ENCODE peak calls at places on chromosome 1, in nine cellular contexts. One of them, this sample, is unnamed.

GRCh38 chr1:50968884-50969610 is 998 bp upstream of the CDKN2C start:
- DNase-seq in trophoblast cell: peak; percentile 9
- DNase-seq in endodermal cell: peak; percentile 77
- DNase-seq in GM23248: peak; percentile 73
- DNase-seq in fibroblast of lung: peak; percentile 45
- DNase-seq in kidney: peak; percentile 85
- DNase-seq in neural progenitor cell: peak; percentile 65
- DNase-seq in colonic mucosa: peak; percentile 60
- DNase-seq in PC-3: peak; percentile 29
- DNase-seq in this sample: peak; percentile 54

GRCh38 chr1:116415200-116415698 is 42.2 kb downstream of the ATP1A1 start:
- DNase-seq in GM23248: no peak
- DNase-seq in PC-3: no peak
- DNase-seq in endodermal cell: peak; percentile 24
- DNase-seq in neural progenitor cell: no peak
- DNase-seq in trophoblast cell: no peak
- DNase-seq in kidney: no peak
- DNase-seq in fibroblast of lung: no peak
- DNase-seq in colonic mucosa: no peak
- DNase-seq in this sample: no peak

GRCh38 chr1:76668046-76668445 is 199.2 kb upstream of the ST6GALNAC5 start:
- DNase-seq in neural progenitor cell: no peak
- DNase-seq in trophoblast cell: no peak
- DNase-seq in endodermal cell: no peak
- DNase-seq in fibroblast of lung: no peak
- DNase-seq in GM23248: no peak
- DNase-seq in PC-3: no peak
- DNase-seq in colonic mucosa: no peak
- DNase-seq in kidney: no peak
- DNase-seq in this sample: no peak

GRCh38 chr1:53409695-53410094 is 49.5 kb upstream of the DMRTB1 start:
- DNase-seq in endodermal cell: peak; percentile 53
- DNase-seq in PC-3: no peak
- DNase-seq in GM23248: no peak
- DNase-seq in kidney: no peak
- DNase-seq in neural progenitor cell: no peak
- DNase-seq in fibroblast of lung: no peak
- DNase-seq in colonic mucosa: no peak
- DNase-seq in trophoblast cell: no peak
- DNase-seq in this sample: no peak

GRCh38 chr1:97170296-97170695 is 448.7 kb downstream of the PTBP2 start:
- DNase-seq in PC-3: no peak
- DNase-seq in colonic mucosa: no peak
- DNase-seq in kidney: no peak
- DNase-seq in fibroblast of lung: no peak
- DNase-seq in endodermal cell: no peak
- DNase-seq in neural progenitor cell: no peak
- DNase-seq in trophoblast cell: no peak
- DNase-seq in GM23248: no peak
- DNase-seq in this sample: no peak

GRCh38 chr1:86924324-86924960 is 10.0 kb downstream of the HS2ST1 start:
- DNase-seq in neural progenitor cell: no peak
- DNase-seq in endodermal cell: no peak
- DNase-seq in PC-3: no peak
- DNase-seq in trophoblast cell: no peak
- DNase-seq in GM23248: no peak
- DNase-seq in colonic mucosa: no peak
- DNase-seq in fibroblast of lung: no peak
- DNase-seq in kidney: no peak
- DNase-seq in this sample: no peak

GRCh38 chr1:10986525-10986890 is 25.9 kb upstream of the TARDBP start:
- DNase-seq in fibroblast of lung: no peak
- DNase-seq in neural progenitor cell: no peak
- DNase-seq in colonic mucosa: no peak
- DNase-seq in kidney: no peak
- DNase-seq in endodermal cell: no peak
- DNase-seq in PC-3: no peak
- DNase-seq in trophoblast cell: no peak
- DNase-seq in GM23248: no peak
- DNase-seq in this sample: no peak

GRCh38 chr1:28064064-28064463 is 24.3 kb downstream of the EYA3 start:
- DNase-seq in endodermal cell: no peak
- DNase-seq in neural progenitor cell: no peak
- DNase-seq in fibroblast of lung: peak; percentile 63
- DNase-seq in kidney: no peak
- DNase-seq in trophoblast cell: no peak
- DNase-seq in PC-3: peak; percentile 67
- DNase-seq in GM23248: peak; percentile 67
- DNase-seq in colonic mucosa: no peak
- DNase-seq in this sample: peak; percentile 47

GRCh38 chr1:180201451-180202200 is 28.4 kb upstream of the LHX4 start:
- DNase-seq in colonic mucosa: no peak
- DNase-seq in endodermal cell: no peak
- DNase-seq in trophoblast cell: peak; percentile 77
- DNase-seq in neural progenitor cell: no peak
- DNase-seq in PC-3: no peak
- DNase-seq in fibroblast of lung: no peak
- DNase-seq in kidney: no peak
- DNase-seq in GM23248: no peak
- DNase-seq in this sample: no peak

GRCh38 chr1:236128646-236129178 is 13.6 kb upstream of the GPR137B start:
- DNase-seq in kidney: peak; percentile 55
- DNase-seq in endodermal cell: no peak
- DNase-seq in fibroblast of lung: peak; percentile 16
- DNase-seq in PC-3: no peak
- DNase-seq in GM23248: peak; percentile 22
- DNase-seq in colonic mucosa: no peak
- DNase-seq in neural progenitor cell: no peak
- DNase-seq in trophoblast cell: no peak
- DNase-seq in this sample: peak; percentile 40

GRCh38 chr1:31633117-31633516 is 11.6 kb downstream of the PEF1 start:
- DNase-seq in colonic mucosa: peak; percentile 81
- DNase-seq in kidney: no peak
- DNase-seq in trophoblast cell: no peak
- DNase-seq in endodermal cell: peak; percentile 90
- DNase-seq in GM23248: peak; percentile 42
- DNase-seq in PC-3: peak; percentile 43
- DNase-seq in neural progenitor cell: peak; percentile 39
- DNase-seq in fibroblast of lung: no peak
- DNase-seq in this sample: no peak

GRCh38 chr1:161226320-161226711 is 456 bp downstream of the TOMM40L start:
- DNase-seq in kidney: no peak
- DNase-seq in GM23248: no peak
- DNase-seq in trophoblast cell: no peak
- DNase-seq in colonic mucosa: peak; percentile 26
- DNase-seq in neural progenitor cell: no peak
- DNase-seq in fibroblast of lung: no peak
- DNase-seq in PC-3: peak; percentile 9
- DNase-seq in endodermal cell: peak; percentile 65
- DNase-seq in this sample: no peak

GRCh38 chr1:221989741-221990140 is 247.9 kb upstream of the DUSP10 start:
- DNase-seq in neural progenitor cell: no peak
- DNase-seq in endodermal cell: no peak
- DNase-seq in GM23248: no peak
- DNase-seq in trophoblast cell: no peak
- DNase-seq in colonic mucosa: no peak
- DNase-seq in kidney: no peak
- DNase-seq in PC-3: peak; percentile 40
- DNase-seq in fibroblast of lung: peak; percentile 27
- DNase-seq in this sample: no peak

GRCh38 chr1:221992427-221992826 is 250.5 kb upstream of the DUSP10 start:
- DNase-seq in PC-3: no peak
- DNase-seq in neural progenitor cell: no peak
- DNase-seq in endodermal cell: no peak
- DNase-seq in kidney: no peak
- DNase-seq in trophoblast cell: no peak
- DNase-seq in fibroblast of lung: no peak
- DNase-seq in GM23248: no peak
- DNase-seq in colonic mucosa: no peak
- DNase-seq in this sample: peak; percentile 44

GRCh38 chr1:221991221-221991620 is 249.3 kb upstream of the DUSP10 start:
- DNase-seq in GM23248: peak; percentile 58
- DNase-seq in fibroblast of lung: peak; percentile 91
- DNase-seq in neural progenitor cell: no peak
- DNase-seq in colonic mucosa: no peak
- DNase-seq in PC-3: peak; percentile 49
- DNase-seq in endodermal cell: no peak
- DNase-seq in kidney: no peak
- DNase-seq in trophoblast cell: no peak
- DNase-seq in this sample: peak; percentile 82

GRCh38 chr1:221988829-221989228 is 246.9 kb upstream of the DUSP10 start:
- DNase-seq in endodermal cell: no peak
- DNase-seq in neural progenitor cell: no peak
- DNase-seq in trophoblast cell: no peak
- DNase-seq in GM23248: no peak
- DNase-seq in fibroblast of lung: no peak
- DNase-seq in kidney: no peak
- DNase-seq in colonic mucosa: no peak
- DNase-seq in PC-3: no peak
- DNase-seq in this sample: no peak

DNA sequence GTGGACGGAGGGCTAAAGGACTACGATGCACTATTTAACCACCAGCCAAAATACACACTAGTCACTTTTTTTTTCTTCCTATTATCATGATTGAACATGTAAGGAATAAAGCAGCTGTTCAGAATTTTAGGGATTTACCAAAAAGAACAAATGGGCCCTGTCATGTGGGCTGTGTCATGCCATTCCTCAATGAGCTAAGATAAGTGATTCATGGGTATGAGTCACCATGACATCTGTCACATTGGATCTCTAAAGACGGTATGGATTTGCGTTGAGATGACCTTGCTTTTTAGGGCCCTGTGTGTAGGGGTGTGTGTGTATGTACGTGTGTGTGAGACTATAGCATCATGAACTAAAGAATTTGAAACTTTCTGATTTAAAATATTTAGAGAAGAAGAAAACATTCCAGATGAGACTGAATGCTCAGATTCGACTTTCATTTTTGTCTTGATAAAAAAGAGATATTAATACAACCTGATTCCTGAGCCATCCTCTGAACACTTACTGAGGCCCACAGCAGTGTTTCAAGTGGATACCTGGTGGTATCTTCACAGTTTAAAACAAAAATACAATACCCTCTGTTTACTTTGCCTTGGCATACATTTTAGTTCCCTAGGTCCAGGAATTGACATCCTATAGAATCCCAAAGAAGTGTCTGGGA is 246.1 kb upstream of the DUSP10 start:
- DNase-seq in GM23248: peak; percentile 78
- DNase-seq in kidney: no peak
- DNase-seq in trophoblast cell: peak; percentile 57
- DNase-seq in neural progenitor cell: no peak
- DNase-seq in colonic mucosa: no peak
- DNase-seq in fibroblast of lung: peak; percentile 92
- DNase-seq in PC-3: peak; percentile 95
- DNase-seq in endodermal cell: peak; percentile 38
- DNase-seq in this sample: peak; percentile 99
- H3K4me1 ChIP-seq in GM23248: peaks cover 46% of the 10 kb centered on the region
- H3K4me1 ChIP-seq in kidney: no peaks in the 10 kb centered on the region
- H3K4me1 ChIP-seq in trophoblast cell: no peaks in the 10 kb centered on the region
- H3K4me1 ChIP-seq in neural progenitor cell: no peaks in the 10 kb centered on the region
- H3K4me1 ChIP-seq in colonic mucosa: no peaks in the 10 kb centered on the region
- H3K4me1 ChIP-seq in fibroblast of lung: peaks cover 18% of the 10 kb centered on the region
- H3K4me1 ChIP-seq in PC-3: peaks cover 36% of the 10 kb centered on the region
- H3K4me1 ChIP-seq in endodermal cell: no peaks in the 10 kb centered on the region
- H3K4me1 ChIP-seq in this sample: peaks cover 65% of the 10 kb centered on the region

GRCh38 chr1:155198547-155198906 is 9.2 kb downstream of the THBS3 start:
- DNase-seq in neural progenitor cell: no peak
- DNase-seq in PC-3: no peak
- DNase-seq in endodermal cell: no peak
- DNase-seq in trophoblast cell: no peak
- DNase-seq in GM23248: no peak
- DNase-seq in fibroblast of lung: no peak
- DNase-seq in kidney: peak; percentile 18
- DNase-seq in colonic mucosa: no peak
- DNase-seq in this sample: no peak
- H3K9ac ChIP-seq in neural progenitor cell: no peak overlapping the region
- H3K9ac ChIP-seq in PC-3: no peak overlapping the region
- H3K9ac ChIP-seq in endodermal cell: no peak overlapping the region
- H3K9ac ChIP-seq in trophoblast cell: no peak overlapping the region
- H3K9ac ChIP-seq in GM23248: no peak overlapping the region
- H3K9ac ChIP-seq in fibroblast of lung: no peak overlapping the region
- H3K9ac ChIP-seq in kidney: no peak overlapping the region
- H3K9ac ChIP-seq in colonic mucosa: no peak overlapping the region
- H3K9ac ChIP-seq in this sample: no peak overlapping the region

DNA sequence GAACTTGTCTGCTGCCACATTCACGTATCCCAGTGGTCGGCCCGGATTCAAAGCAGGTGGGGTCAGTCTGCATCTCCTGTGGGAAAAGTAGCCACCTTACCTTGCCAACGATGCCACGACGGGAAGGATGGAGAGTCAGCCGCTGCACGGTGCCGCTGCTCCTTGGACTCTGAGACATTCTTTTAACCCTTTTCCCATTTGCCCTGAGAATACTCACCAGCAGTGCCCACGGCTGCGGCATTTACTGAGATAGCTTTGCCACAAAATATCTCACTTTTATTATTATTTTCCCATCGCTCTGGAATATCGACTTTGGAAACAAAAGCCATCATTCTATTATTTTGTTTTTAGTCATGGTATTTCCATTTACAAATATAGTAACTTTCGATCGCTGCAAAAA is 15.3 kb upstream of the TTC34 start:
- DNase-seq in colonic mucosa: no peak
- DNase-seq in kidney: peak; percentile 32
- DNase-seq in fibroblast of lung: no peak
- DNase-seq in PC-3: no peak
- DNase-seq in neural progenitor cell: no peak
- DNase-seq in endodermal cell: no peak
- DNase-seq in trophoblast cell: no peak
- DNase-seq in GM23248: no peak
- DNase-seq in this sample: no peak
- H3K9me3 ChIP-seq in colonic mucosa: no peaks in the 10 kb centered on the region
- H3K9me3 ChIP-seq in kidney: no peaks in the 10 kb centered on the region
- H3K9me3 ChIP-seq in fibroblast of lung: no peaks in the 10 kb centered on the region
- H3K9me3 ChIP-seq in PC-3: no peaks in the 10 kb centered on the region
- H3K9me3 ChIP-seq in neural progenitor cell: no peaks in the 10 kb centered on the region
- H3K9me3 ChIP-seq in endodermal cell: peaks cover 43% of the 10 kb centered on the region
- H3K9me3 ChIP-seq in trophoblast cell: peaks cover 70% of the 10 kb centered on the region
- H3K9me3 ChIP-seq in GM23248: no peaks in the 10 kb centered on the region
- H3K9me3 ChIP-seq in this sample: peaks cover 42% of the 10 kb centered on the region

DNA sequence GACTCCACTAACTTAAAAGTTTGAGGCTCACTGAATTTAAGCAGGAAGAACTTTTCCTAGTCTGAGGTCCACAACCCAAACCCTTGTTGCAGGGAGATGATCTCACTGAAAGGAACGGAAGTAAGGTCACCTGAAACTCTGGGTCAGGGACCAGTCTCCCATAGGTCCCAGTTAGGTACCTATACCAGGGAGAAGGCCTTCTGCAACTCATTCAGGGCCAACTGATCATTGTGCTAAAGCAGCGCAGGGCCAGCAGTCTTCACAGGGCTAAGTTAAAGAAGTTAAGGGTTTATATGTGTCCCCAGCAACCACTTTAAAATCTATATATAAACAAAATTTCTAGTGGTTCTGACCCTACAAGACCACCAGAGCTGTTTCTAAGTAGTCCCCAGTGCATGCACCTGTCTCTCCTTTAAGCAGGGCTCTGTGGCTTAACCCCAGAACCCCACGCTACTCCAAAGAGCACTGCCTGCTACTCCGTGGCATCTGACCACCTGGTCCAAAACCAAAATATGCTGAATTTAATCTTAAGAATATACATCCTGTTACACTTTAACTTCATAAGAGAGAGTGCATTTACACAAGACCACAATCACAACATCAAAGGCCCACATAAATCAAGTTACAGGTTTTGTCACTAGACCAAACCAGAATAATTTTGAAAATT is 2.8 kb downstream of the SRSF10 start:
- DNase-seq in PC-3: no peak
- DNase-seq in kidney: no peak
- DNase-seq in trophoblast cell: no peak
- DNase-seq in fibroblast of lung: no peak
- DNase-seq in neural progenitor cell: no peak
- DNase-seq in GM23248: no peak
- DNase-seq in colonic mucosa: no peak
- DNase-seq in endodermal cell: no peak
- DNase-seq in this sample: no peak
- H3K4me1 ChIP-seq in PC-3: peaks cover 26% of the 10 kb centered on the region
- H3K4me1 ChIP-seq in kidney: peaks cover 17% of the 10 kb centered on the region
- H3K4me1 ChIP-seq in trophoblast cell: peaks cover 3% of the 10 kb centered on the region
- H3K4me1 ChIP-seq in fibroblast of lung: peaks cover 11% of the 10 kb centered on the region
- H3K4me1 ChIP-seq in neural progenitor cell: peaks cover 25% of the 10 kb centered on the region
- H3K4me1 ChIP-seq in GM23248: peaks cover 36% of the 10 kb centered on the region
- H3K4me1 ChIP-seq in colonic mucosa: peaks cover 6% of the 10 kb centered on the region
- H3K4me1 ChIP-seq in endodermal cell: no peaks in the 10 kb centered on the region
- H3K4me1 ChIP-seq in this sample: peaks cover 34% of the 10 kb centered on the region